ENCODE peak calls at places on chromosome 3, in eight cellular contexts. E is cardiac muscle cell, O is tibial artery, I is transverse colon, G is ovary, V is bronchial epithelial cell, N is GM23338, L is stomach. D is an unnamed sample. For H3K36me3, the result is how much of the 10 kb centered on the place peaks cover.

GRCh38 chr3:49110780-49111179 is 6.2 kb upstream of the QARS1 start:
- DNase-seq in E (no peak), O (no peak), I (no peak), G (no peak), V (no peak), N (no peak), L (no peak), D (no peak)

GRCh38 chr3:100709840-100710235 is 544 bp downstream of the TFG start:
- DNase-seq in E (peak), O (peak), I (peak), G (peak), V (peak), N (peak), L (no peak), D (peak)

GRCh38 chr3:138254199-138254598 is 67.1 kb downstream of the ARMC8 start:
- DNase-seq in E (no peak), O (no peak), I (no peak), G (no peak), V (peak), N (no peak), L (no peak), D (no peak)

GRCh38 chr3:191762323-191762960 is 301.5 kb downstream of the PYDC2 start:
- DNase-seq in E (no peak), O (no peak), I (no peak), G (no peak), V (peak), N (peak), L (no peak), D (no peak)

GRCh38 chr3:111768076-111768475 is 91.0 kb upstream of the PHLDB2 start:
- DNase-seq in E (no peak), O (no peak), I (no peak), G (no peak), V (no peak), N (no peak), L (no peak), D (no peak)

GRCh38 chr3:133377396-133377795 is 22.5 kb upstream of the BFSP2 start:
- DNase-seq in E (peak), O (no peak), I (no peak), G (no peak), V (peak), N (peak), L (no peak), D (no peak)

GRCh38 chr3:185280572-185281365 is 26.9 kb upstream of the EHHADH start:
- DNase-seq in E (peak), O (no peak), I (no peak), G (no peak), V (peak), N (peak), L (no peak), D (peak)

GRCh38 chr3:148962513-148962912 is 28.8 kb upstream of the GYG1 start:
- DNase-seq in E (peak), O (no peak), I (no peak), G (no peak), V (peak), N (peak), L (no peak), D (no peak)

GRCh38 chr3:123347691-123348264 is 101.1 kb downstream of the ADCY5 start:
- DNase-seq in E (no peak), O (peak), I (no peak), G (no peak), V (no peak), N (peak), L (no peak), D (no peak)

GRCh38 chr3:152121292-152121654 is 147.5 kb upstream of the MBNL1 start:
- DNase-seq in E (no peak), O (no peak), I (no peak), G (no peak), V (peak), N (no peak), L (no peak), D (no peak)

GRCh38 chr3:160929595-160929994 is 173.6 kb downstream of the PPM1L start:
- DNase-seq in E (peak), O (peak), I (peak), G (no peak), V (no peak), N (no peak), L (peak), D (no peak)

GRCh38 chr3:115085197-115085865 is 61.8 kb downstream of the ZBTB20 start:
- DNase-seq in E (peak), O (no peak), I (no peak), G (no peak), V (no peak), N (peak), L (no peak), D (no peak)

GRCh38 chr3:160183375-160184076 is 41.7 kb upstream of the C3orf80 start:
- DNase-seq in E (no peak), O (no peak), I (no peak), G (no peak), V (peak), N (no peak), L (no peak), D (no peak)

GRCh38 chr3:123313889-123314288 is 112.1 kb downstream of the SEC22A start:
- DNase-seq in E (no peak), O (no peak), I (no peak), G (no peak), V (no peak), N (no peak), L (no peak), D (no peak)

GRCh38 chr3:19885468-19885867 is 48.5 kb downstream of the EFHB start:
- DNase-seq in E (peak), O (no peak), I (no peak), G (no peak), V (peak), N (peak), L (no peak), D (peak)

GRCh38 chr3:154310840-154311239 is 13.4 kb downstream of the DHX36 start:
- DNase-seq in E (no peak), O (no peak), I (no peak), G (no peak), V (no peak), N (no peak), L (no peak), D (no peak)

GRCh38 chr3:150412599-150413069 is 4.5 kb downstream of the TSC22D2 start:
- DNase-seq in E (peak), O (no peak), I (no peak), G (no peak), V (peak), N (no peak), L (no peak), D (peak)

GRCh38 chr3:12681586-12682371 is 17.9 kb upstream of the RAF1 start:
- DNase-seq in E (no peak), O (no peak), I (no peak), G (no peak), V (peak), N (no peak), L (no peak), D (no peak)

GRCh38 chr3:150748648-150749047 is 14.3 kb downstream of the SIAH2 start:
- DNase-seq in E (no peak), O (no peak), I (no peak), G (no peak), V (no peak), N (no peak), L (no peak), D (no peak)

GRCh38 chr3:156659260-156659659 is 15.1 kb upstream of the TIPARP start:
- DNase-seq in E (no peak), O (no peak), I (no peak), G (no peak), V (no peak), N (no peak), L (no peak), D (no peak)

GRCh38 chr3:169295126-169295525 is 368.4 kb downstream of the MECOM start:
- DNase-seq in E (no peak), O (no peak), I (no peak), G (no peak), V (peak), N (peak), L (no peak), D (no peak)

GRCh38 chr3:159417761-159418160 is 570.9 kb upstream of the IL12A start:
- DNase-seq in E (no peak), O (no peak), I (no peak), G (no peak), V (peak), N (no peak), L (no peak), D (no peak)

GRCh38 chr3:42526616-42527367 is 24.3 kb downstream of the VIPR1 start:
- DNase-seq in E (peak), O (no peak), I (no peak), G (no peak), V (no peak), N (peak), L (no peak), D (no peak)

GRCh38 chr3:56987238-56987932 is 73.1 kb upstream of the SPATA12 start:
- DNase-seq in E (peak), O (no peak), I (no peak), G (no peak), V (no peak), N (peak), L (no peak), D (no peak)

GRCh38 chr3:100210777-100211145 is 50.0 kb upstream of the TBC1D23 start:
- DNase-seq in E (no peak), O (no peak), I (no peak), G (no peak), V (peak), N (peak), L (no peak), D (peak)

GRCh38 chr3:104359546-104359945 is 1007.2 kb upstream of the ALCAM start:
- DNase-seq in E (peak), O (no peak), I (no peak), G (no peak), V (peak), N (peak), L (no peak), D (no peak)

GRCh38 chr3:194446754-194447153 is 40.0 kb downstream of the ATP13A3 start:
- DNase-seq in E (no peak), O (no peak), I (no peak), G (no peak), V (no peak), N (no peak), L (no peak), D (no peak)
- H3K36me3 ChIP-seq in E (half or more), O (half or more), I (under half), G (under half), V (under half), N (half or more), L (half or more), D (under half)

DNA sequence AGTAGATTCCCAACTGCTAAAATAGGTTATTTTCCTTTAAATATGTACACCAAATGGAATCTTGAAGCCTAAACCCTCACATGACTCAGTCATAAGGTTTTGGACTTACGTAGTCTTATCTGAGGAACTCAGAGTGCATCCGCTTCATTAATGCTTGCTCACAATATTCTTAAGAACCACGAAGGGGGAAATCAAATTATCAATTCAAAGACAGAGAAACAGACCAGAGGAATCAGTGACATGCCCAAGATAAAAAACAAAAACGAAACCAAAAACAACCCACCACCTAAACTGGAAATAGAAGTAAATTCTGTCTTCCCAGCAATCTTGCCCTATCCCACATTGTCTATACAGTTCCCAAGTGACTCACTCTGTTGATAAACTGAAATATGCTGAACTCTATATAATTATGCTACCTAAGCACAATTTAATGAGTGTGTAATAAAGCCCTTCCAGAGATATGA is 135.4 kb upstream of the CBLB start:
- DNase-seq in E (no peak), O (no peak), I (no peak), G (no peak), V (peak), N (no peak), L (no peak), D (no peak)
- H3K4me3 ChIP-seq in E (no peak), O (peak), I (no peak), G (peak), V (no peak), N (no peak), L (no peak), D (no peak)

DNA sequence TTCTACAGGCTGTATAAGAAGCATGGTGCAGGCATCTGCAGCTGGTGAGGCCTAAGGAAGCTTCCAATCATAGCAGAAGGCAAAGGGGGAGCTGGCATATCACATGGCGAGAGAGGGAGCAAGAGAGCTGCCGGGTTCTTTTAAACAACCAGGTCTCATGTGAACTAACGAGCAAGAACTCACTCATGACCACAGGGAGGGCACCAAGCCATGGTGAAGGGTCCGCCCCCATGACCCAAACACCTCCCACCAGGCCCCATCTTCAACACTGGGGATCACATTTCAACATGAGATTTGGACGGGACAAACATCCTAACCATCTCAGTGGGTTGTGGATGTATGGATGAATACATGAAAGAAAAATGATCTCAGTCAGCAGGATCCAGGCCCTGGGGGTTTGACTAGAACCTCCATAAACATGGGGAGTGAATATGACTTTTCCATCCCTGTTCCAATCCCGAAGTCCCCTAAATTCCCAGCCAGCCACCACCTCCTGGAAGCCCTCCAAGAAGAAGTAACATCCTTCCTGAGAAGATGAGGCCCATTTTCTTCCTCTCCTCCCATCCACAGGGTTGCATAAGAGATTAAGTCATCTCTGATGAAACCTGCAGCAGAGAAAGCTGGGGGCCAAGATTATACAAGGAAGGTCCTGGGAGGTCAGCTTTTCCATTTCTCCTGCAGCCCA is 9.5 kb downstream of the CAV3 start:
- DNase-seq in E (no peak), O (peak), I (no peak), G (no peak), V (peak), N (peak), L (no peak), D (no peak)
- TF ChIP-seq CTCF in E (no peak), O (no peak), I (no peak), G (no peak), V (no peak), N (no peak), L (no peak), D (no peak)

GRCh38 chr3:105700575-105700974 is 168.2 kb downstream of the CBLB start:
- DNase-seq in E (no peak), O (no peak), I (no peak), G (no peak), V (no peak), N (no peak), L (no peak), D (no peak)
- H3K36me3 ChIP-seq in E (under half), O (under half), I (under half), G (under half), V (under half), N (under half), L (under half), D (under half)

GRCh38 chr3:187899246-187899645 is 154.0 kb upstream of the BCL6 start:
- DNase-seq in E (no peak), O (no peak), I (no peak), G (no peak), V (no peak), N (no peak), L (no peak), D (no peak)
- H3K4me3 ChIP-seq in E (no peak), O (no peak), I (no peak), G (no peak), V (no peak), N (no peak), L (no peak), D (no peak)

DNA sequence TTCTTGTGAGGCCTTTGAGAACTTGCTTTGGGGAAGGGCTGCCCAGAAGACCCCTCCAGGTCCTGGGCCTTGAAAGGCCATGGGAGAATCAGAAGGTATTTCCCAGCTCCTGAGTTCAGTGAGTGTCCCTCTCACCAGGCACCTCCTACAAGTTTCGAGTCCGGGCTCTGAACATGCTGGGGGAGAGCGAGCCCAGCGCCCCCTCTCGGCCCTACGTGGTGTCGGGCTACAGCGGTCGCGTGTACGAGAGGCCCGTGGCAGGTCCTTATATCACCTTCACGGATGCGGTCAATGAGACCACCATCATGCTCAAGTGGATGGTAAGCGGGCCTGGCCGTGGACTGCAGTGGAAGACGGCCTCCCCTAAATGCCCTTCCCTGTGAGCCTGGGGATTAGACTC is 68.3 kb downstream of the BOC start:
- DNase-seq in E (no peak), O (no peak), I (no peak), G (no peak), V (no peak), N (peak), L (no peak), D (no peak)
- TF ChIP-seq CTCF in E (no peak), O (no peak), I (no peak), G (no peak), V (no peak), N (peak), L (no peak), D (no peak)

GRCh38 chr3:4688411-4688810 is 195.3 kb downstream of the ITPR1 start:
- DNase-seq in E (no peak), O (no peak), I (no peak), G (no peak), V (no peak), N (no peak), L (no peak), D (no peak)
- H3K36me3 ChIP-seq in E (under half), O (half or more), I (under half), G (under half), V (under half), N (under half), L (half or more), D (under half)

DNA sequence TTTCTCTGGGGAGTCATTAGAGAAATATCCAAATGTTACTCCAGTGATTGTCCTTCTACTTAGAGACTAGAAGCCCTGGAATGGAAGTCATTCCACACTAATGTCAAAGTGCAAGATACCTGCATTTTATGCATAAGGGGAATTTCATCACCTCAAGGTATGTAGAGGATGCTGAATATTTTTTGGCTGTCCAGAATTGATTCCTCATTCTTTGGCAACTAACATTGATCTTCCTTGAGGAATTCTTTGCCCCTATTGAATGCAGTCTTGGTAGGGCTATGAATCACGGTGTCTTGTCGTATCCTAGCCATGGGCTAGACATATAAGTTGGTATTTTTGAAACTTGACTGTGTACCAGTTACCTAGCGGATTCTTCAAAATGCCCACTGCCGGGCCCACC is 271.1 kb downstream of the CNTN3 start:
- DNase-seq in E (no peak), O (no peak), I (no peak), G (no peak), V (no peak), N (no peak), L (no peak), D (no peak)
- H3K4me3 ChIP-seq in E (no peak), O (no peak), I (no peak), G (no peak), V (no peak), N (no peak), L (no peak), D (no peak)

GRCh38 chr3:166630190-166630589 is 749.9 kb downstream of the ZBBX start:
- DNase-seq in E (no peak), O (no peak), I (no peak), G (no peak), V (no peak), N (no peak), L (no peak), D (no peak)
- TF ChIP-seq CTCF in E (no peak), O (no peak), I (no peak), G (no peak), V (no peak), N (no peak), L (no peak), D (no peak)